ENCODE peak calls at places on chromosomes 1 and 21, in six cellular contexts. T is RWPE1; D is upper lobe of right lung; V is CD4-positive, alpha-beta T cell; P is keratinocyte; N is heart right ventricle. E is an unnamed sample.

GRCh38 chr1:21586926-21587601 is 77.8 kb downstream of the ALPL start:
- DNase-seq in T (peak), D (peak), V (no peak), P (no peak), N (peak), E (peak)

GRCh38 chr1:82269466-82269865 is 468.7 kb downstream of the ADGRL2 start:
- DNase-seq in T (peak), D (no peak), V (no peak), P (peak), N (no peak), E (peak)

GRCh38 chr1:88141499-88142074 is 542.5 kb upstream of the PKN2 start:
- DNase-seq in T (no peak), D (no peak), V (no peak), P (no peak), N (no peak), E (no peak)

GRCh38 chr1:34946211-34946610 is 16.8 kb upstream of the DLGAP3 start:
- DNase-seq in T (no peak), D (no peak), V (no peak), P (no peak), N (no peak), E (no peak)

GRCh38 chr1:245045087-245045881 is 109.5 kb upstream of the KIF26B start:
- DNase-seq in T (no peak), D (no peak), V (no peak), P (no peak), N (no peak), E (no peak)

GRCh38 chr1:201383647-201384405 is 6.3 kb upstream of the TNNT2 start:
- DNase-seq in T (peak), D (no peak), V (no peak), P (no peak), N (no peak), E (peak)

GRCh38 chr21:35059742-35060141 is 10.6 kb upstream of the RUNX1 start:
- DNase-seq in T (no peak), D (no peak), V (no peak), P (no peak), N (no peak), E (no peak)

GRCh38 chr1:219541946-219542345 is 71.0 kb downstream of the ZC3H11B start:
- DNase-seq in T (no peak), D (no peak), V (no peak), P (no peak), N (no peak), E (no peak)

GRCh38 chr1:94156226-94156625 is 35.3 kb upstream of the ABCA4 start:
- DNase-seq in T (no peak), D (no peak), V (no peak), P (no peak), N (no peak), E (no peak)

GRCh38 chr1:91282695-91283420 is 121.8 kb downstream of the HFM1 start:
- DNase-seq in T (peak), D (no peak), V (peak), P (no peak), N (no peak), E (peak)

GRCh38 chr1:212070720-212071302 is 35.3 kb downstream of the DTL start:
- DNase-seq in T (peak), D (no peak), V (no peak), P (peak), N (no peak), E (peak)

GRCh38 chr1:226110249-226111108 is 48.0 kb downstream of the H3-3A start:
- DNase-seq in T (peak), D (peak), V (peak), P (no peak), N (peak), E (no peak)

GRCh38 chr1:41631971-41632370 is 147.5 kb upstream of the EDN2 start:
- DNase-seq in T (no peak), D (no peak), V (no peak), P (no peak), N (no peak), E (peak)

GRCh38 chr1:211589782-211590721 is 11.1 kb upstream of the SLC30A1 start:
- DNase-seq in T (no peak), D (peak), V (no peak), P (no peak), N (peak), E (peak)

GRCh38 chr1:154556422-154556821 is 2.0 kb downstream of the UBE2Q1 start:
- DNase-seq in T (no peak), D (no peak), V (no peak), P (no peak), N (peak), E (no peak)

GRCh38 chr1:238119060-238119459 is 228.3 kb upstream of the ZP4 start:
- DNase-seq in T (no peak), D (no peak), V (no peak), P (no peak), N (no peak), E (no peak)
- TF ChIP-seq CTCF in T (no peak), D (no peak), V (no peak), P (no peak), N (no peak), E (no peak)

GRCh38 chr1:234965128-234965527 is 163.5 kb downstream of the TOMM20 start:
- DNase-seq in T (no peak), D (no peak), V (no peak), P (no peak), N (no peak), E (no peak)
- H3K27ac ChIP-seq in T (no peak), D (peak), V (no peak), P (no peak), N (no peak), E (no peak)

DNA sequence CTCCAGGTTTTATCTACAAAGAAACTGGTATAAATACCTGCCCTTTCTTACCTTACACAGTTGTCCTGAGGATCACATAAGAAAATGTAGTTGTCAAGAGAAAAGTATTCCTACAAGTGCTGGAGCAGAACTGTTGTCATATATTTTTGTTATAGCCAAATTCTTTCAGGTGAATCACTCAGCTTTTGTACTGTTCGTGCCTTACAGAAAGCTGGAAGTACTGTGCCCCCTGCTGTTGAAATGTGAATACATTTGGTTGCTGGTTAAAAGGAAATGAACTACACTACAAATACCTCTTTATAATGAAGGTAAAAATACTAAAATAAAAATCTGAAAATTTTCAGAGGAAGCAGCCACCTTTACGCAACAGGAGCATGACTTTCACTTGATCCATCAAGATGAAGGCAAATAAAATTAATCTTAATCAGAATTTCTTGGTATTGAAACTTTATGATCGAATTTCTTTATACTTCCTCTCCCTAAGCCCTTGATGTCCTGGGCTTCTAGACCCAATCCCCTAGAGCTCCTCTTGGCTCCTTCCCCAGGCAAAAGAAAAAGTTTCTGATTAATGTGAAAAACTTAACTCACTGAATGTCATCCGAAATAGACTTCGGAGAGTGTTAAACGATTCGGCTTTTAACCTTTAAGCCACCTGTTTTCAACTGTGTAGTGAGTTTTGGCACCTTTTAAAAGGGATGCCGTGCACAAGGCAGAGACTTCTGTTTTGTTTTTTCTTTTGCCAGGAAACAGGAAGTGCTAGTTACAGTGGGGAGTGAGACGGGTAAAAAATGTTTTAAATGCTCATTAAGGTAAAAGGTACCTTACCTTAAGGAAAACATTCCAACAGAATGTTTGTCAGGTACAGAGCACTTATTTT is 12.5 kb downstream of the CHML start:
- DNase-seq in T (no peak), D (no peak), V (peak), P (peak), N (no peak), E (peak)
- TF ChIP-seq CTCF in T (peak), D (peak), V (peak), P (peak), N (peak), E (peak)

GRCh38 chr1:229268505-229268904 is 2.4 kb upstream of the RAB4A start:
- DNase-seq in T (peak), D (no peak), V (no peak), P (peak), N (no peak), E (no peak)
- H3K27ac ChIP-seq in T (peak), D (no peak), V (no peak), P (peak), N (no peak), E (no peak)

GRCh38 chr1:84642776-84643175 is 47.5 kb downstream of the SSX2IP start:
- DNase-seq in T (no peak), D (no peak), V (no peak), P (no peak), N (no peak), E (no peak)

GRCh38 chr1:84643183-84643582 is 47.1 kb downstream of the SSX2IP start:
- DNase-seq in T (no peak), D (no peak), V (no peak), P (no peak), N (no peak), E (no peak)

DNA sequence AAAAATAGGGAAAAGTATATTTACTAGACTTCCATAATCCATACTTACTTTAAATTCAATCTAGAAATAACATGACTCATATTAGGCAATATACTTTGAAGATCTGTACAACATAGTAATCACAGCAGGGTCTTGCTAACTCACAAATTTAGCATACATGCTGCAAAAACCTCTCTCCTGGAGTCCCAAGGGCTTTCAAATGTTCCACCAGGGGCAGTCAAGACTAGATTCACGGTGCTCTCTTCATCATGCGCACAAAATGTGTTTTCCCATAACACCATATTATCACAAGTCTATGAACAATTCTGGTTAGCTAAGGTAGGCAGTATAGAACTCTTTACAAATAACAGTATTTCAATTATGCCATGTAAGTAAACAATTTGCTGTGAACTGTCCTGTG is 45.8 kb downstream of the SSX2IP start:
- DNase-seq in T (no peak), D (no peak), V (no peak), P (no peak), N (no peak), E (no peak)
- TF ChIP-seq CTCF in T (no peak), D (no peak), V (no peak), P (no peak), N (no peak), E (peak)

DNA sequence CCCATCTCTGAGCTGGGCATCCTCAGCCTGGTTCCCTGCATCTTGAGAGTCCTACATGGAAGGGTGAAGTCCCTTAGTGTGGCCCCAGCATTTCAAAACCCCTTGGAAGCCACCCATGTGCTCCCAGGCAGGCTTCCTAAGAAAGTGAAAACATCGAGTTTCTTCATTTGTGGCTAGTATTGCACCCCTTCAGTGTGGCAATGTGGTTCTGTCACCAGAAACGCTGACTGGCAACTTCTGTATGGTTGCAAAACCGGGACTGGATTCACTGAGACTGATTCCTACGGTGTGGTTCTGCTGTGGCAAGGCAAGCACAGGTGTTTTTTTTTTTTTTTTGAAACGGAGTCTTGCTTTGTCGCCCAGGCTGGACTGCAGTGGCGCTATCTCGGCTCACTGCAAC is 9.0 kb upstream of the IFNGR2 start:
- DNase-seq in T (no peak), D (no peak), V (no peak), P (no peak), N (no peak), E (no peak)
- H3K27ac ChIP-seq in T (no peak), D (no peak), V (no peak), P (no peak), N (no peak), E (no peak)

DNA sequence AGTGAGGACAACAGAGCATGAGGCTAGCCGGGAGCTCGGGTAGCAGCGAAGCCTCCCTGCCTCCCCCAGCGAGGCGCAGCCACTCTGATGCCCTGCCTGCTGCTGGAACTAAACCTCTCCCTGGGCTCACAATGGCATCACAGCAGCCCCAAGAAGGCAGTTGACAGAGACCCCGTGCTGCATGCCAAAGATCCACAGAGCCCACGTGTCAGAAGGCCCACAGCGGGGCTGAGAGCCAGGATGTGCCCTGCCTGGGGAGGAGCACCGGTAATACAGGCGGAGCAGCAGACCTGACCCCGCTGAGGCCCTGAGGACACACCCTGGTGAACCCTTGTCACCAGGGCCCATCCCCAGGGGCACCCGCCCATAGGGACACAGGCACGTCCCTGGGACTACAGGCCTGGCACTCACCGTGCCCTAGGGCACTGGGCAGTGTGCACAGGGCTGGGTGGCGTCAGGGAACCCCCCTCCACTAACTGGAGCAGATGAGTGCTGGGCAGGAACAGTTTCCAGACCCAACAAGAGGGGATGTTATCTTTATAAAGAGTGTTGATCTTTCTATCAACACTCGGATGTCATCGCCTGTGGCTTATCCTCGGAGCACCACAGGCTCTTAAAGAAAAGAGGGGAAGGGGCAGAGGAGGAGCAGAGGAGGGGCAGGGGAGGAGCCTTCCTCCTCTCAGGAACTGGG is 48.5 kb downstream of the ARHGEF16 start:
- DNase-seq in T (no peak), D (no peak), V (no peak), P (no peak), N (no peak), E (no peak)
- TF ChIP-seq CTCF in T (no peak), D (no peak), V (no peak), P (no peak), N (no peak), E (no peak)

GRCh38 chr1:174165471-174166137 is 6.3 kb downstream of the RABGAP1L start:
- DNase-seq in T (no peak), D (no peak), V (no peak), P (no peak), N (no peak), E (no peak)
- H3K27ac ChIP-seq in T (peak), D (peak), V (no peak), P (no peak), N (peak), E (no peak)

GRCh38 chr1:80799457-80799856 is 1001.3 kb upstream of the ADGRL2 start:
- DNase-seq in T (no peak), D (no peak), V (no peak), P (no peak), N (no peak), E (no peak)
- TF ChIP-seq CTCF in T (no peak), D (no peak), V (no peak), P (no peak), N (no peak), E (no peak)

GRCh38 chr1:202850593-202851362 is 38.2 kb downstream of the RABIF start:
- DNase-seq in T (no peak), D (no peak), V (no peak), P (no peak), N (no peak), E (no peak)
- H3K27ac ChIP-seq in T (no peak), D (no peak), V (no peak), P (no peak), N (no peak), E (no peak)